ENCODE peak calls at places on chromosomes 7 and 10, in four cellular contexts. F is K562, D is GM12878, G is HL-60. H is an unnamed sample.
A peak's percentile ranks its signal among the peaks of the same experiment; 100 is the strongest.

GRCh38 chr10:103676058-103676785 is 179.2 kb downstream of the SH3PXD2A start:
- DNase-seq in F (no peak), D (no peak), G (no peak), H (no peak)

GRCh38 chr7:157021071-157021891 is 10.8 kb upstream of the MNX1 start:
- DNase-seq in F (no peak), D (no peak), G (no peak), H (no peak)

GRCh38 chr7:1598286-1598685 is 28.5 kb upstream of the PSMG3 start:
- DNase-seq in F (no peak), D (no peak), G (no peak), H (no peak)

GRCh38 chr7:1531263-1531978 is 919 bp downstream of the MAFK start:
- DNase-seq in F (no peak), D (no peak), G (peak; percentile 38), H (no peak)

GRCh38 chr10:88147000-88147798 is 283.8 kb downstream of the PTEN start:
- DNase-seq in F (no peak), D (no peak), G (no peak), H (no peak)

GRCh38 chr7:21915140-21915539 is 30.6 kb downstream of the CDCA7L start:
- DNase-seq in F (no peak), D (no peak), G (no peak), H (no peak)

GRCh38 chr7:123594813-123595241 is 6.8 kb upstream of the ASB15 start:
- DNase-seq in F (peak; percentile 84), D (no peak), G (no peak), H (no peak)

GRCh38 chr10:80509403-80510161 is 28.1 kb upstream of the SH2D4B start:
- DNase-seq in F (no peak), D (no peak), G (no peak), H (no peak)

GRCh38 chr7:128458956-128459355 is 3.3 kb downstream of the HILPDA start:
- DNase-seq in F (no peak), D (peak; percentile 36), G (no peak), H (no peak)

GRCh38 chr10:123642697-123643096 is 23.5 kb upstream of the GPR26 start:
- DNase-seq in F (no peak), D (no peak), G (no peak), H (no peak)

GRCh38 chr10:69816963-69817605 is 15.4 kb downstream of the COL13A1 start:
- DNase-seq in F (no peak), D (no peak), G (peak; percentile 85), H (no peak)

GRCh38 chr7:1849351-1849951 is 179.4 kb downstream of the ELFN1 start:
- DNase-seq in F (no peak), D (no peak), G (no peak), H (no peak)

GRCh38 chr10:117503170-117503885 is 39.2 kb upstream of the EMX2 start:
- DNase-seq in F (no peak), D (no peak), G (no peak), H (no peak)

GRCh38 chr10:22897371-22897770 is 30.5 kb upstream of the ARMC3 start:
- DNase-seq in F (no peak), D (no peak), G (no peak), H (no peak)
- TF ChIP-seq POLR2AphosphoS5 in F (no peak), D (no peak), G (no peak), H (no peak)

DNA sequence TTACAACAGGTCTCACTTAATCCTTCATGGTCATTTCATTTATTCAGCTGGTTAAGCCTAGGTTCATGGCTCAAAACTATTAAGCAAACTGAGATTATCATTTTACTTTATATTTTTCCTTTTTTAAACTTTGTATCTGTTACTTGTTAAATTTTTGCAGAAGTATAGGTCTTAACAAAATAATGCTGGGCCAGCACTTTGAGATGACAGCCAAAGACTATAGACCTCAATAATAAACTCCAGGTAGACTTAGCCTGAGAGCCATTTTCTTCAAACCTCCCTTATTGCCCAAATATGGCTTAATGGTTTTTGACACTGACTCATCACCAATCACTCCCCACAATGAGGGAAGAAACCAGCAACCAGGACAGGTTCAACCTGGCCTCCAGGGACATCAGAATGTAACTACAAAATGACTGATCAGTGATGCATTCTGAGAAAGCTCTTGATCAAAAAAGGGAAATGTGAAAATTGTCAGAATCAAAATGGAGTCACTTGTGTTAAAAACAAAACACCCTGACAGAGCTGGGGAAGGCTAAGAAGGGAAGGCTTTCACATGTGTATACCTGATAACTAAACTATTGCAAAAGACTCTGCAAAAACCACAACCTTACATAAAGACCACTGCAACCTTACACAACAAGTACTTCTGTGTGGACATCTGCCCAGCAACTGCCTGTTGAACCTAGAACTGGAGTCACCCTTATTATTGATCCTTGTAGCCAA is 2.1 kb upstream of the CCDC126 start:
- DNase-seq in F (peak; percentile 40), D (peak; percentile 98), G (peak; percentile 73), H (peak; percentile 43)
- TF ChIP-seq SPI1 in F (no peak), D (peak; percentile 95), G (no peak), H (peak; percentile 96)

GRCh38 chr7:30973791-30974604 is 10.2 kb downstream of the GHRHR start:
- DNase-seq in F (no peak), D (no peak), G (no peak), H (no peak)

GRCh38 chr7:30974605-30975256 is 11.0 kb downstream of the GHRHR start:
- DNase-seq in F (peak; percentile 86), D (peak; percentile 60), G (peak; percentile 36), H (peak; percentile 75)

GRCh38 chr7:30971840-30972563 is 8.2 kb downstream of the GHRHR start:
- DNase-seq in F (no peak), D (no peak), G (no peak), H (no peak)

GRCh38 chr7:30971440-30971839 is 7.7 kb downstream of the GHRHR start:
- DNase-seq in F (no peak), D (no peak), G (no peak), H (no peak)

GRCh38 chr7:30973292-30973691 is 9.5 kb downstream of the GHRHR start:
- DNase-seq in F (no peak), D (no peak), G (no peak), H (no peak)
- TF ChIP-seq POLR2AphosphoS5 in F (no peak), D (no peak), G (no peak), H (no peak)

GRCh38 chr7:101593556-101593955 is 35.5 kb downstream of the MYL10 start:
- DNase-seq in F (no peak), D (no peak), G (no peak), H (no peak)
- TF ChIP-seq SPI1 in F (no peak), D (no peak), G (no peak), H (no peak)

DNA sequence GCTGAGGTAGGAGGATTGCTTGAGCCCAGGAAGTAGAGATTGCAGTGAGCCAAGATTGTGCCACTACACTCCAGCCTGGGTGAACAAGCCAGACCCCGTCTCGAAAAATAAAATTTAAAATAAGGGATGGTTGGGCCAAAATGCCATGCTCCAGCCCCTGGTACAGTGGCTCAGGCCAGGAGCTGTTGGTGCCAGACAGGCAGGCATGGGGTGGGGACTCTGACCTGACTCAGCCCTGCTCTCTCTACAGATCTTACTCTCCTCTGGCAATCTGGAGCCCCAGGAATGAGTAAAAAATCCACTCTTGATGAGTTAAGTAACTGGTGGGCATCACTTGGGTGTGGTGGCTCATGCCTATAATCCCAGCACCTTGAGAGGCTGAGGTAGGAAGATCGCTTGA is 8.4 kb upstream of the TMEM120A start:
- DNase-seq in F (no peak), D (no peak), G (no peak), H (no peak)
- TF ChIP-seq POLR2AphosphoS5 in F (no peak), D (no peak), G (no peak), H (no peak)

GRCh38 chr7:74502216-74502891 is 48.6 kb downstream of the GTF2IRD1 start:
- DNase-seq in F (no peak), D (no peak), G (no peak), H (no peak)

GRCh38 chr7:74503943-74504342 is 50.2 kb downstream of the GTF2IRD1 start:
- DNase-seq in F (no peak), D (no peak), G (no peak), H (no peak)

GRCh38 chr7:74501298-74501697 is 47.6 kb downstream of the GTF2IRD1 start:
- DNase-seq in F (no peak), D (no peak), G (no peak), H (no peak)

GRCh38 chr7:74505426-74506328 is 52.0 kb downstream of the GTF2IRD1 start:
- DNase-seq in F (no peak), D (no peak), G (no peak), H (no peak)

DNA sequence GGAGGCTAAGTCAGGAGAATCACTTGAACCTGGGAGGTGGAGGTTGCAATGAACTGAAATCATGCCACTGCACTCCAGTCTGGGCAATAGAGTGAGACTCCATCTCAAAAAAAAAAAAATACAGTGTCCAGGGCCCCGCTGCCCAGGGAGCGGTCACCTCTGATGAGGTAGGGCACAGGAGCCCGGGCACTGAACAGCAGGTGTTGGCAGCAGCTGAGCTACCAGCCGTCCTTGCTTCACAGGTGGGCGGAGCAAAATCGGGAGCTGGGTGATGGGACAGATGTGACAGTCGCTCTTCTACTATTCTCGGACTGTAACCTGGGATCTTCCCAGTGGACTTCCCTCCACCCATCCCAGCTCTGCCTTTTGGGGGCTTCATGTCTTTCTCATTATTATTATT is 49.4 kb downstream of the GTF2IRD1 start:
- DNase-seq in F (no peak), D (no peak), G (no peak), H (no peak)
- TF ChIP-seq SPI1 in F (no peak), D (no peak), G (no peak), H (no peak)

GRCh38 chr10:17077251-17077904 is 52.2 kb downstream of the CUBN start:
- DNase-seq in F (peak; percentile 71), D (no peak), G (no peak), H (no peak)

GRCh38 chr10:17075975-17076374 is 53.6 kb downstream of the CUBN start:
- DNase-seq in F (no peak), D (no peak), G (no peak), H (no peak)

GRCh38 chr10:17076626-17077025 is 53.0 kb downstream of the CUBN start:
- DNase-seq in F (no peak), D (no peak), G (no peak), H (no peak)

GRCh38 chr10:17075510-17075909 is 54.1 kb downstream of the CUBN start:
- DNase-seq in F (no peak), D (no peak), G (peak; percentile 1), H (no peak)

DNA sequence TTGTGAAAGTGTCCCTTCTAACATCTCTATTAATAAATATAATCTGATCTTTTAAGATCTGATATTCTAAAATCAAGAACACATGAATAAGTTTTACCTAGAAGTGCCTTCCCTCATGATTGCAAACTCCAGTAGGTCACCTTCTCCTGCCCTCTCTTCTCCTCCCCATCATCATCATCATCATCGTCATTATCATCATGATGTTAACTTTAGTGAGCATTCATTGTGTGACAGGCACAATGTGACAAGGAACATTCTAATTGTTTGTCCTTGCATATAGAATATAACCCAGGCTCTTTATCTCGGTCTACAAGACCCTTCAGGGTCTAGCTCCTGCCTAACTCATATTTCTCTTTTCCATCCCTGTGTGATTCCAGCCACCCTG is 51.7 kb downstream of the CUBN start:
- DNase-seq in F (no peak), D (no peak), G (no peak), H (no peak)
- TF ChIP-seq POLR2AphosphoS5 in F (no peak), D (no peak), G (no peak), H (no peak)

GRCh38 chr10:26755443-26755903 is 58.0 kb downstream of the PDSS1 start:
- DNase-seq in F (peak; percentile 33), D (peak; percentile 67), G (peak; percentile 18), H (no peak)
- TF ChIP-seq SPI1 in F (peak; percentile 89), D (peak; percentile 91), G (peak; percentile 89), H (peak; percentile 95)